ENCODE peak calls at places on chromosomes 11 and 22, in four cellular contexts. One of them, this sample, is unnamed.

GRCh38 chr11:68191661-68192579 is 21.2 kb downstream of the KMT5B start:
- DNase-seq in head of caudate nucleus: no peak
- DNase-seq in neural crest cell: no peak
- DNase-seq in activated CD8-positive, alpha-beta memory T cell treated with anti-CD3 and anti-CD28 coated beads, Interleukin-2, amount 10 ng/mL, durations not matched to agents 7 days and 5 days: no peak
- DNase-seq in this sample: no peak

GRCh38 chr22:45064313-45065268 is 54.8 kb upstream of the PHF21B start:
- DNase-seq in head of caudate nucleus: no peak
- DNase-seq in neural crest cell: no peak
- DNase-seq in activated CD8-positive, alpha-beta memory T cell treated with anti-CD3 and anti-CD28 coated beads, Interleukin-2, amount 10 ng/mL, durations not matched to agents 7 days and 5 days: peak
- DNase-seq in this sample: no peak

GRCh38 chr11:117072517-117073218 is 25.6 kb downstream of the SIK3 start:
- DNase-seq in head of caudate nucleus: no peak
- DNase-seq in neural crest cell: no peak
- DNase-seq in activated CD8-positive, alpha-beta memory T cell treated with anti-CD3 and anti-CD28 coated beads, Interleukin-2, amount 10 ng/mL, durations not matched to agents 7 days and 5 days: no peak
- DNase-seq in this sample: no peak

GRCh38 chr22:37599161-37599560 is 9.5 kb upstream of the GGA1 start:
- DNase-seq in neural crest cell: no peak
- DNase-seq in head of caudate nucleus: no peak
- DNase-seq in activated CD8-positive, alpha-beta memory T cell treated with anti-CD3 and anti-CD28 coated beads, Interleukin-2, amount 10 ng/mL, durations not matched to agents 7 days and 5 days: no peak
- DNase-seq in this sample: no peak

GRCh38 chr11:134656861-134657540 is 245.0 kb upstream of the B3GAT1 start:
- DNase-seq in activated CD8-positive, alpha-beta memory T cell treated with anti-CD3 and anti-CD28 coated beads, Interleukin-2, amount 10 ng/mL, durations not matched to agents 7 days and 5 days: peak
- DNase-seq in neural crest cell: no peak
- DNase-seq in head of caudate nucleus: no peak
- DNase-seq in this sample: no peak

GRCh38 chr11:17645190-17645970 is 74.0 kb upstream of the MYOD1 start:
- DNase-seq in head of caudate nucleus: no peak
- DNase-seq in activated CD8-positive, alpha-beta memory T cell treated with anti-CD3 and anti-CD28 coated beads, Interleukin-2, amount 10 ng/mL, durations not matched to agents 7 days and 5 days: no peak
- DNase-seq in neural crest cell: no peak
- DNase-seq in this sample: no peak

GRCh38 chr11:62500066-62501035 is 46.3 kb downstream of the AHNAK start:
- DNase-seq in head of caudate nucleus: no peak
- DNase-seq in neural crest cell: no peak
- DNase-seq in activated CD8-positive, alpha-beta memory T cell treated with anti-CD3 and anti-CD28 coated beads, Interleukin-2, amount 10 ng/mL, durations not matched to agents 7 days and 5 days: no peak
- DNase-seq in this sample: peak

GRCh38 chr11:66336234-66337102 is at the start of gene RIN1:
- DNase-seq in activated CD8-positive, alpha-beta memory T cell treated with anti-CD3 and anti-CD28 coated beads, Interleukin-2, amount 10 ng/mL, durations not matched to agents 7 days and 5 days: peak
- DNase-seq in neural crest cell: no peak
- DNase-seq in head of caudate nucleus: peak
- DNase-seq in this sample: peak

GRCh38 chr11:104291646-104292045 is 127.7 kb upstream of the PDGFD start:
- DNase-seq in activated CD8-positive, alpha-beta memory T cell treated with anti-CD3 and anti-CD28 coated beads, Interleukin-2, amount 10 ng/mL, durations not matched to agents 7 days and 5 days: no peak
- DNase-seq in neural crest cell: no peak
- DNase-seq in head of caudate nucleus: no peak
- DNase-seq in this sample: no peak

GRCh38 chr22:40540265-40540664 is 96.3 kb downstream of the MRTFA start:
- DNase-seq in activated CD8-positive, alpha-beta memory T cell treated with anti-CD3 and anti-CD28 coated beads, Interleukin-2, amount 10 ng/mL, durations not matched to agents 7 days and 5 days: no peak
- DNase-seq in head of caudate nucleus: no peak
- DNase-seq in neural crest cell: no peak
- DNase-seq in this sample: no peak

GRCh38 chr11:92295175-92296137 is 70.8 kb downstream of the FAT3 start:
- DNase-seq in neural crest cell: no peak
- DNase-seq in activated CD8-positive, alpha-beta memory T cell treated with anti-CD3 and anti-CD28 coated beads, Interleukin-2, amount 10 ng/mL, durations not matched to agents 7 days and 5 days: no peak
- DNase-seq in head of caudate nucleus: no peak
- DNase-seq in this sample: no peak

GRCh38 chr11:762421-763072 is 14.7 kb downstream of the GATD1 start:
- DNase-seq in head of caudate nucleus: peak
- DNase-seq in activated CD8-positive, alpha-beta memory T cell treated with anti-CD3 and anti-CD28 coated beads, Interleukin-2, amount 10 ng/mL, durations not matched to agents 7 days and 5 days: no peak
- DNase-seq in neural crest cell: no peak
- DNase-seq in this sample: no peak

GRCh38 chr22:37716708-37717107 is 19.9 kb downstream of the TRIOBP start:
- DNase-seq in head of caudate nucleus: no peak
- DNase-seq in activated CD8-positive, alpha-beta memory T cell treated with anti-CD3 and anti-CD28 coated beads, Interleukin-2, amount 10 ng/mL, durations not matched to agents 7 days and 5 days: no peak
- DNase-seq in neural crest cell: no peak
- DNase-seq in this sample: no peak

GRCh38 chr11:114301927-114302326 is 5.7 kb downstream of the NNMT start:
- DNase-seq in activated CD8-positive, alpha-beta memory T cell treated with anti-CD3 and anti-CD28 coated beads, Interleukin-2, amount 10 ng/mL, durations not matched to agents 7 days and 5 days: no peak
- DNase-seq in head of caudate nucleus: no peak
- DNase-seq in neural crest cell: no peak
- DNase-seq in this sample: no peak

GRCh38 chr22:27461470-27461869 is 340.1 kb downstream of the MN1 start:
- DNase-seq in neural crest cell: no peak
- DNase-seq in head of caudate nucleus: no peak
- DNase-seq in activated CD8-positive, alpha-beta memory T cell treated with anti-CD3 and anti-CD28 coated beads, Interleukin-2, amount 10 ng/mL, durations not matched to agents 7 days and 5 days: no peak
- DNase-seq in this sample: peak

GRCh38 chr11:117443269-117444186 is 115.9 kb downstream of the CEP164 start:
- DNase-seq in neural crest cell: peak
- DNase-seq in head of caudate nucleus: peak
- DNase-seq in activated CD8-positive, alpha-beta memory T cell treated with anti-CD3 and anti-CD28 coated beads, Interleukin-2, amount 10 ng/mL, durations not matched to agents 7 days and 5 days: no peak
- DNase-seq in this sample: peak

GRCh38 chr22:50455201-50455600 is 19.6 kb downstream of the SBF1 start:
- DNase-seq in neural crest cell: no peak
- DNase-seq in head of caudate nucleus: no peak
- DNase-seq in activated CD8-positive, alpha-beta memory T cell treated with anti-CD3 and anti-CD28 coated beads, Interleukin-2, amount 10 ng/mL, durations not matched to agents 7 days and 5 days: no peak
- DNase-seq in this sample: no peak

GRCh38 chr22:44741929-44742328 is 10.4 kb upstream of the ARHGAP8 start:
- DNase-seq in head of caudate nucleus: no peak
- DNase-seq in activated CD8-positive, alpha-beta memory T cell treated with anti-CD3 and anti-CD28 coated beads, Interleukin-2, amount 10 ng/mL, durations not matched to agents 7 days and 5 days: no peak
- DNase-seq in neural crest cell: no peak
- DNase-seq in this sample: no peak

GRCh38 chr22:38935023-38935422 is 22.4 kb upstream of the APOBEC3A start:
- DNase-seq in activated CD8-positive, alpha-beta memory T cell treated with anti-CD3 and anti-CD28 coated beads, Interleukin-2, amount 10 ng/mL, durations not matched to agents 7 days and 5 days: no peak
- DNase-seq in head of caudate nucleus: no peak
- DNase-seq in neural crest cell: no peak
- DNase-seq in this sample: no peak

GRCh38 chr22:46069518-46070214 is 80.7 kb upstream of the PPARA start:
- DNase-seq in head of caudate nucleus: peak
- DNase-seq in activated CD8-positive, alpha-beta memory T cell treated with anti-CD3 and anti-CD28 coated beads, Interleukin-2, amount 10 ng/mL, durations not matched to agents 7 days and 5 days: no peak
- DNase-seq in neural crest cell: no peak
- DNase-seq in this sample: no peak

GRCh38 chr11:464316-464715 is 14.2 kb downstream of the PTDSS2 start:
- DNase-seq in head of caudate nucleus: no peak
- DNase-seq in neural crest cell: no peak
- DNase-seq in activated CD8-positive, alpha-beta memory T cell treated with anti-CD3 and anti-CD28 coated beads, Interleukin-2, amount 10 ng/mL, durations not matched to agents 7 days and 5 days: no peak
- DNase-seq in this sample: no peak

GRCh38 chr11:93278976-93279375 is 51.6 kb upstream of the DEUP1 start:
- DNase-seq in activated CD8-positive, alpha-beta memory T cell treated with anti-CD3 and anti-CD28 coated beads, Interleukin-2, amount 10 ng/mL, durations not matched to agents 7 days and 5 days: no peak
- DNase-seq in head of caudate nucleus: no peak
- DNase-seq in neural crest cell: no peak
- DNase-seq in this sample: no peak

GRCh38 chr22:49299821-49300231 is 527.8 kb downstream of the BRD1 start:
- DNase-seq in neural crest cell: no peak
- DNase-seq in head of caudate nucleus: no peak
- DNase-seq in activated CD8-positive, alpha-beta memory T cell treated with anti-CD3 and anti-CD28 coated beads, Interleukin-2, amount 10 ng/mL, durations not matched to agents 7 days and 5 days: peak
- DNase-seq in this sample: no peak

GRCh38 chr11:83063073-83063754 is 8.5 kb downstream of the RAB30 start:
- DNase-seq in activated CD8-positive, alpha-beta memory T cell treated with anti-CD3 and anti-CD28 coated beads, Interleukin-2, amount 10 ng/mL, durations not matched to agents 7 days and 5 days: no peak
- DNase-seq in head of caudate nucleus: no peak
- DNase-seq in neural crest cell: no peak
- DNase-seq in this sample: no peak

GRCh38 chr11:64123102-64123434 is 42.8 kb downstream of the MACROD1 start:
- DNase-seq in activated CD8-positive, alpha-beta memory T cell treated with anti-CD3 and anti-CD28 coated beads, Interleukin-2, amount 10 ng/mL, durations not matched to agents 7 days and 5 days: no peak
- DNase-seq in neural crest cell: no peak
- DNase-seq in head of caudate nucleus: no peak
- DNase-seq in this sample: no peak

GRCh38 chr11:82458777-82459176 is 274.9 kb downstream of the FAM181B start:
- DNase-seq in neural crest cell: peak
- DNase-seq in head of caudate nucleus: no peak
- DNase-seq in activated CD8-positive, alpha-beta memory T cell treated with anti-CD3 and anti-CD28 coated beads, Interleukin-2, amount 10 ng/mL, durations not matched to agents 7 days and 5 days: no peak
- DNase-seq in this sample: no peak

GRCh38 chr11:68038718-68039525 is at the start of gene TCIRG1:
- DNase-seq in neural crest cell: peak
- DNase-seq in activated CD8-positive, alpha-beta memory T cell treated with anti-CD3 and anti-CD28 coated beads, Interleukin-2, amount 10 ng/mL, durations not matched to agents 7 days and 5 days: peak
- DNase-seq in head of caudate nucleus: no peak
- DNase-seq in this sample: peak

GRCh38 chr11:35163209-35163608 is 24.2 kb downstream of the CD44 start:
- DNase-seq in neural crest cell: no peak
- DNase-seq in activated CD8-positive, alpha-beta memory T cell treated with anti-CD3 and anti-CD28 coated beads, Interleukin-2, amount 10 ng/mL, durations not matched to agents 7 days and 5 days: no peak
- DNase-seq in head of caudate nucleus: no peak
- DNase-seq in this sample: no peak

GRCh38 chr11:67558084-67558772 is 25.4 kb upstream of the GSTP1 start:
- DNase-seq in neural crest cell: no peak
- DNase-seq in activated CD8-positive, alpha-beta memory T cell treated with anti-CD3 and anti-CD28 coated beads, Interleukin-2, amount 10 ng/mL, durations not matched to agents 7 days and 5 days: no peak
- DNase-seq in head of caudate nucleus: no peak
- DNase-seq in this sample: no peak

GRCh38 chr11:87779276-87780067 is 395.8 kb downstream of the RAB38 start:
- DNase-seq in head of caudate nucleus: no peak
- DNase-seq in activated CD8-positive, alpha-beta memory T cell treated with anti-CD3 and anti-CD28 coated beads, Interleukin-2, amount 10 ng/mL, durations not matched to agents 7 days and 5 days: no peak
- DNase-seq in neural crest cell: no peak
- DNase-seq in this sample: no peak

GRCh38 chr11:2800655-2801531 is 84.7 kb downstream of the CDKN1C start:
- DNase-seq in neural crest cell: no peak
- DNase-seq in activated CD8-positive, alpha-beta memory T cell treated with anti-CD3 and anti-CD28 coated beads, Interleukin-2, amount 10 ng/mL, durations not matched to agents 7 days and 5 days: peak
- DNase-seq in head of caudate nucleus: peak
- DNase-seq in this sample: peak

GRCh38 chr11:2674681-2675131 is 25.1 kb downstream of the KCNQ1OT1 start:
- DNase-seq in head of caudate nucleus: peak
- DNase-seq in activated CD8-positive, alpha-beta memory T cell treated with anti-CD3 and anti-CD28 coated beads, Interleukin-2, amount 10 ng/mL, durations not matched to agents 7 days and 5 days: no peak
- DNase-seq in neural crest cell: no peak
- DNase-seq in this sample: no peak

GRCh38 chr11:126585388-126586302 is 230.2 kb downstream of the ST3GAL4 start:
- DNase-seq in activated CD8-positive, alpha-beta memory T cell treated with anti-CD3 and anti-CD28 coated beads, Interleukin-2, amount 10 ng/mL, durations not matched to agents 7 days and 5 days: no peak
- DNase-seq in head of caudate nucleus: no peak
- DNase-seq in neural crest cell: no peak
- DNase-seq in this sample: peak

GRCh38 chr11:107043242-107043991 is 25.1 kb upstream of the GUCY1A2 start:
- DNase-seq in activated CD8-positive, alpha-beta memory T cell treated with anti-CD3 and anti-CD28 coated beads, Interleukin-2, amount 10 ng/mL, durations not matched to agents 7 days and 5 days: no peak
- DNase-seq in head of caudate nucleus: no peak
- DNase-seq in neural crest cell: no peak
- DNase-seq in this sample: no peak

This sample was measured in WTC11.